ENCODE peak calls at places on chromosomes 5 and 9, in four cellular contexts. K is PC-3, Y is lower lobe of right lung, Z is neural progenitor cell. U is an unnamed sample.

GRCh38 chr9:37575511-37575914 is 667 bp downstream of the FBXO10 start:
- DNase-seq in K (no peak), Y (no peak), Z (peak; percentile 51), U (no peak)

GRCh38 chr9:116163293-116164055 is 9.9 kb downstream of the PAPPA start:
- DNase-seq in K (peak; percentile 49), Y (no peak), Z (peak; percentile 13), U (no peak)

GRCh38 chr5:174724484-174725260 is at the start of gene MSX2:
- DNase-seq in K (peak; percentile 77), Y (peak; percentile 88), Z (peak; percentile 97), U (peak; percentile 71)

GRCh38 chr9:117368684-117369230 is 46.1 kb downstream of the ASTN2 start:
- DNase-seq in K (no peak), Y (no peak), Z (no peak), U (no peak)

GRCh38 chr9:107707915-107708441 is 218.4 kb upstream of the KLF4 start:
- DNase-seq in K (peak; percentile 68), Y (no peak), Z (no peak), U (no peak)

GRCh38 chr9:105712773-105713172 is 18.4 kb downstream of the TMEM38B start:
- DNase-seq in K (no peak), Y (no peak), Z (no peak), U (no peak)

GRCh38 chr9:125429476-125430160 is 168.0 kb downstream of the GAPVD1 start:
- DNase-seq in K (no peak), Y (peak; percentile 33), Z (no peak), U (no peak)

GRCh38 chr5:94830520-94830919 is 212.1 kb downstream of the SLF1 start:
- DNase-seq in K (peak; percentile 36), Y (no peak), Z (peak; percentile 13), U (no peak)

GRCh38 chr9:17280350-17281012 is 145.6 kb downstream of the CNTLN start:
- DNase-seq in K (no peak), Y (no peak), Z (no peak), U (no peak)

GRCh38 chr9:120713257-120714087 is 798 bp downstream of the MEGF9 start:
- DNase-seq in K (peak; percentile 29), Y (peak; percentile 58), Z (peak; percentile 18), U (no peak)

GRCh38 chr9:27273186-27273585 is 23.8 kb downstream of the EQTN start:
- DNase-seq in K (no peak), Y (no peak), Z (no peak), U (no peak)

GRCh38 chr9:127336708-127337352 is 60.1 kb upstream of the SLC2A8 start:
- DNase-seq in K (peak; percentile 96), Y (no peak), Z (no peak), U (peak; percentile 94)

GRCh38 chr9:136846376-136847064 is 2.7 kb upstream of the PHPT1 start:
- DNase-seq in K (no peak), Y (no peak), Z (no peak), U (no peak)

GRCh38 chr5:6087576-6087975 is 290.8 kb downstream of the MED10 start:
- DNase-seq in K (no peak), Y (no peak), Z (no peak), U (no peak)

GRCh38 chr9:21135736-21136135 is 5.9 kb downstream of the IFNW1 start:
- DNase-seq in K (no peak), Y (no peak), Z (no peak), U (no peak)

GRCh38 chr9:128702949-128703615 is 779 bp downstream of the PKN3 start:
- DNase-seq in K (no peak), Y (peak; percentile 61), Z (peak; percentile 82), U (no peak)

GRCh38 chr5:55816342-55816741 is 34.8 kb upstream of the IL31RA start:
- DNase-seq in K (peak; percentile 70), Y (no peak), Z (no peak), U (peak; percentile 84)

GRCh38 chr9:115118471-115119156 is 657 bp upstream of the TNC start:
- DNase-seq in K (peak; percentile 96), Y (peak; percentile 60), Z (peak; percentile 96), U (peak; percentile 95)

GRCh38 chr5:137753986-137754235 is 252 bp downstream of the HNRNPA0 start:
- DNase-seq in K (no peak), Y (no peak), Z (no peak), U (no peak)

GRCh38 chr5:42745426-42745825 is 11.2 kb upstream of the CCDC152 start:
- DNase-seq in K (peak; percentile 41), Y (no peak), Z (peak; percentile 45), U (no peak)

GRCh38 chr9:100379862-100380261 is 27.1 kb upstream of the TEX10 start:
- DNase-seq in K (peak; percentile 71), Y (no peak), Z (no peak), U (peak; percentile 20)

GRCh38 chr9:265209-265900 is 50.7 kb downstream of the DOCK8 start:
- DNase-seq in K (no peak), Y (no peak), Z (no peak), U (no peak)

GRCh38 chr9:37618817-37619216 is 26.4 kb upstream of the TOMM5 start:
- DNase-seq in K (peak; percentile 50), Y (no peak), Z (no peak), U (no peak)

GRCh38 chr9:35852267-35852815 is 17.9 kb downstream of the OR13J1 start:
- DNase-seq in K (no peak), Y (no peak), Z (no peak), U (no peak)

GRCh38 chr9:130172858-130173461 is 756 bp downstream of the NCS1 start:
- DNase-seq in K (no peak), Y (no peak), Z (peak; percentile 60), U (no peak)

GRCh38 chr5:141150215-141150992 is 547 bp downstream of the PCDHB6 start:
- DNase-seq in K (no peak), Y (no peak), Z (no peak), U (no peak)

GRCh38 chr5:141740885-141741284 is 58.9 kb upstream of the ARAP3 start:
- DNase-seq in K (no peak), Y (no peak), Z (peak; percentile 73), U (no peak)

GRCh38 chr9:114047717-114048116 is 30.4 kb downstream of the AMBP start:
- DNase-seq in K (peak; percentile 22), Y (no peak), Z (peak; percentile 49), U (no peak)

GRCh38 chr9:18824095-18824666 is 208.8 kb downstream of the SAXO1 start:
- DNase-seq in K (peak; percentile 66), Y (no peak), Z (no peak), U (no peak)

GRCh38 chr5:72503888-72504491 is 3.2 kb downstream of the ZNF366 start:
- DNase-seq in K (peak; percentile 79), Y (no peak), Z (no peak), U (no peak)

GRCh38 chr9:79246170-79246569 is 325.6 kb upstream of the TLE4 start:
- DNase-seq in K (no peak), Y (no peak), Z (no peak), U (no peak)

DNA sequence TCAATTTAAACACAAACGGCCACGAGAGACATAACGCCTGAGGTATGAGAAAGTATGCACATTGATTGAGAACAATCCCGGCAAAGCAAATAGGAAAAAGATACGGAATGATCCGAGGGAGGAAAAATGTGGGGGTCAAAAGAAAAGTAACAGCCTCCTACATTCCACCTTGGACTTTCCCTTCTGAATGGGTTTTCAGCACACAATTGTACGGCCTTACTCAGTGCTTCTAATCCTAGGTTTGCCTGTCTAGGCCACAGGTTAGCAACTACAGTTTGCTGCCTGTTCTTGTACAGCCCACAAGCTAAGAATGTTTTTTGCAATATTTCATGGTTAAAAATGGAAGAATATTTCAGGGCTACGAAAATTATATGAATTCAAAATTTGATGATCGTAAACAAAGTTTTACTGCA is 46.2 kb upstream of the RNF20 start:
- DNase-seq in K (no peak), Y (no peak), Z (no peak), U (no peak)
- H3K4me3 ChIP-seq in K (no peak overlapping the region), Y (peak overlapping the region; percentile 63), Z (peak overlapping the region; percentile 65), U (peak overlapping the region; percentile 63)

DNA sequence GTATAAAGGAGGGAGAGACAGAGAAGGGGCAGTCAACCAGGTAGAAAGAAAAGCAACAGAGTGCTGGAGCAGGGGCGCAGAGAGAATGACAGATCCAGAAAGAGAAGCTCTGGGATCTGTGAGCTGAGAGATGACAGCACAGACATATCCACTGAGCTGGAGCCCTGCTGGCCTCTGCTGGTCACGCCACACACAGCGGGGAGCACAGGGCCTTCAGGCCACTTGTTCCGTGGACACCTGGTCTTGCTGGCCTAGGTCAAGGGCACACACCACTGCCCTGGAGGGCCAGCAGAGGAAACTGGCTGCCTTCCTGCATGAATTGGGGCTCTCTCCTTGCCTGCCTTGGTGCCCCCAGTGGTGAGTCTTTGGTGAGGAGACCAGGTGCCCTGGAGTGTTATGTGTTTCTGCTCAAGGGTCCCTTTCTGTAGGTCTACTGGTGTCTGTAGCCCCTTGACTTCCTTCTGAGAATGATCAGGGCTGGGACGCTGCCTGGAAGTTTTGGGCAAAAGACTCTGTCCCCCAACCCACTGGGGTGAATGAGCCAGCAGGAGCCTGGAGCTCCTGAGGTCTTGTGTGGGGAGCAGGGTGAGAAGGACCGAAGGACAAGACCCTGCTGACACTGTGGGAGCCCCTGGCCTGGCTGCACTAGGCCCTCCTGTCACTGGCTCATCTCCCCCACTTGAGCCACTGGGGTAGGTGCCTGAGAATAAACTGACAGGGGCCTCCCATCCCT is 59.2 kb upstream of the ADAMTS2 start:
- DNase-seq in K (no peak), Y (no peak), Z (no peak), U (no peak)
- TF ChIP-seq CTCF in K (no peak), Y (peak; percentile 21), Z (no peak), U (no peak)

GRCh38 chr9:90442738-90443137 is 199.9 kb downstream of the DIRAS2 start:
- DNase-seq in K (no peak), Y (no peak), Z (no peak), U (no peak)
- H3K4me3 ChIP-seq in K (no peak overlapping the region), Y (no peak overlapping the region), Z (no peak overlapping the region), U (no peak overlapping the region)

DNA sequence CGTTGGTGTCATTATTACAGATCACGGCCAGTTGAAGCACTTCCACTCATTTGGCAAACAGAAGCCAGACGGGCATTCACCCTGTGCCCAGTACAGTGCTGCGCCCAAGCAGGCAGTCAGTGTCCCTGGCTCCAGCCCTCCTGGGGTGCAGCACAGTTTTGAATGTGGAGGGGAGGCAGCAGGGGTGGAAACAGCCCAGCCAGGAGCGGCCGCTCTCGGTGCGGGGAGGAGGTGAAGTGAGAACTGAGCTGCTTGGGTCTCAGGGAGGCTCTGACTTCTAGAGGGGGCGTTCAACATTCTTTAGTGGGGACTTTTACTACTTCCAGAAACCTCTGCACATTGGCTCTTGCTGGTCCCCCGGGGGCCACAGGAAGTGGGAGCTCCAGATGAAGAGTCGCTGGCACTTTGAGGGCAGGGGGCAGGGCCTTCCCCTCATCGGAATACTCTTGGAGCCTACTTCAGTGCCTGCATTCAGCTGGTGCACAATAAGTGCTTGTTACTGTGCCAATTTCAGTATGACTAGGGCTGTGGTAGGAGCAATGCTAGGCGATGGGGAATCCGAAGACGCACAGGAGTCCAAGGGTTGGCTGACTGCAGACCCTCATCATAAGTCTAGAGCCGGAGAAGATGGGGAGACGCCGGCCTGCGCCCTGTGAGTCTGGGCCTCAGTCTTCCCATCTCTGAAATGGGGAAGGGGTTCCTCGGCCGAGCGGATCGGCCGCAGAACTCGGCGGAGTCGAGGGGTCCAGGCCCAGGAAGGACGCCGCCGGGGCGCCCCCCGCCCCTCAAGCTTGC is 482 bp upstream of the NEK6 start:
- DNase-seq in K (peak; percentile 4), Y (peak; percentile 42), Z (peak; percentile 33), U (no peak)
- TF ChIP-seq CTCF in K (no peak), Y (no peak), Z (no peak), U (no peak)